ENCODE peak calls at places on chromosomes 12 and 14, in six cellular contexts. Z, A, H, K, X and Q are unnamed samples.

GRCh38 chr12:30643366-30643765 is 52.3 kb downstream of the IPO8 start:
- DNase-seq in Z (peak; percentile 31), A (peak; percentile 22), H (no peak), K (no peak), X (peak; percentile 21), Q (no peak)

GRCh38 chr14:101020971-101021370 is 117.4 kb upstream of the RTL1 start:
- DNase-seq in Z (no peak), A (no peak), H (no peak), K (no peak), X (no peak), Q (no peak)

GRCh38 chr12:13211859-13212664 is 15.5 kb downstream of the EMP1 start:
- DNase-seq in Z (peak; percentile 77), A (peak; percentile 84), H (peak; percentile 91), K (peak; percentile 76), X (peak; percentile 71), Q (no peak)

GRCh38 chr14:56135001-56135400 is 16.8 kb downstream of the PELI2 start:
- DNase-seq in Z (no peak), A (no peak), H (no peak), K (no peak), X (no peak), Q (no peak)

GRCh38 chr14:105709281-105710118 is 183.1 kb downstream of the TMEM121 start:
- DNase-seq in Z (no peak), A (no peak), H (no peak), K (no peak), X (no peak), Q (no peak)

GRCh38 chr14:42554091-42554490 is 947.4 kb downstream of the LRFN5 start:
- DNase-seq in Z (no peak), A (no peak), H (no peak), K (no peak), X (no peak), Q (no peak)

GRCh38 chr12:88562846-88563582 is 17.3 kb downstream of the KITLG start:
- DNase-seq in Z (no peak), A (peak; percentile 69), H (no peak), K (no peak), X (peak; percentile 65), Q (no peak)

GRCh38 chr12:50764861-50765324 is 992 bp downstream of the ATF1 start:
- DNase-seq in Z (no peak), A (peak; percentile 59), H (peak; percentile 80), K (peak; percentile 45), X (peak; percentile 35), Q (peak; percentile 26)

GRCh38 chr12:109422251-109422650 is 54.8 kb downstream of the KCTD10 start:
- DNase-seq in Z (no peak), A (no peak), H (no peak), K (no peak), X (no peak), Q (no peak)

GRCh38 chr12:41709463-41710285 is 435.0 kb downstream of the GXYLT1 start:
- DNase-seq in Z (no peak), A (no peak), H (no peak), K (no peak), X (no peak), Q (no peak)